ENCODE peak calls at places on chromosomes 12 and 14, in seven cellular contexts. One of them, this sample, is unnamed.

GRCh38 chr12:31732926-31733548 is 4.2 kb upstream of the AMN1 start:
- DNase-seq in fibroblast of pulmonary artery: peak; percentile 84
- DNase-seq in CD4-positive, CD25-positive, alpha-beta regulatory T cell: no peak
- DNase-seq in colonic mucosa: no peak
- DNase-seq in small intestine: peak; percentile 93
- DNase-seq in AG04449: no peak
- DNase-seq in astrocyte: peak; percentile 85
- DNase-seq in this sample: no peak

GRCh38 chr14:60311417-60311816 is 62.4 kb downstream of the PPM1A start:
- DNase-seq in CD4-positive, CD25-positive, alpha-beta regulatory T cell: no peak
- DNase-seq in small intestine: peak; percentile 33
- DNase-seq in astrocyte: peak; percentile 29
- DNase-seq in colonic mucosa: no peak
- DNase-seq in AG04449: no peak
- DNase-seq in fibroblast of pulmonary artery: peak; percentile 52
- DNase-seq in this sample: no peak

GRCh38 chr12:72453079-72453478 is 180.9 kb downstream of the TRHDE start:
- DNase-seq in colonic mucosa: no peak
- DNase-seq in astrocyte: no peak
- DNase-seq in AG04449: no peak
- DNase-seq in small intestine: peak; percentile 27
- DNase-seq in CD4-positive, CD25-positive, alpha-beta regulatory T cell: no peak
- DNase-seq in fibroblast of pulmonary artery: no peak
- DNase-seq in this sample: no peak

GRCh38 chr14:64940336-64940910 is 2.1 kb downstream of the GPX2 start:
- DNase-seq in CD4-positive, CD25-positive, alpha-beta regulatory T cell: no peak
- DNase-seq in small intestine: no peak
- DNase-seq in astrocyte: no peak
- DNase-seq in fibroblast of pulmonary artery: no peak
- DNase-seq in AG04449: no peak
- DNase-seq in colonic mucosa: no peak
- DNase-seq in this sample: no peak

GRCh38 chr14:101947577-101947903 is 16.8 kb upstream of the DYNC1H1 start:
- DNase-seq in colonic mucosa: peak; percentile 46
- DNase-seq in fibroblast of pulmonary artery: no peak
- DNase-seq in CD4-positive, CD25-positive, alpha-beta regulatory T cell: no peak
- DNase-seq in small intestine: peak; percentile 45
- DNase-seq in AG04449: no peak
- DNase-seq in astrocyte: no peak
- DNase-seq in this sample: no peak

GRCh38 chr14:50351016-50351415 is 38.9 kb downstream of the DMAC2L start:
- DNase-seq in AG04449: no peak
- DNase-seq in small intestine: no peak
- DNase-seq in fibroblast of pulmonary artery: no peak
- DNase-seq in astrocyte: peak; percentile 71
- DNase-seq in colonic mucosa: no peak
- DNase-seq in CD4-positive, CD25-positive, alpha-beta regulatory T cell: no peak
- DNase-seq in this sample: no peak

GRCh38 chr12:100845095-100845494 is 50.5 kb downstream of the ANO4 start:
- DNase-seq in small intestine: no peak
- DNase-seq in colonic mucosa: no peak
- DNase-seq in CD4-positive, CD25-positive, alpha-beta regulatory T cell: no peak
- DNase-seq in astrocyte: peak; percentile 10
- DNase-seq in AG04449: no peak
- DNase-seq in fibroblast of pulmonary artery: peak; percentile 18
- DNase-seq in this sample: no peak

GRCh38 chr12:13104403-13104802 is 936 bp upstream of the GSG1 start:
- DNase-seq in AG04449: no peak
- DNase-seq in CD4-positive, CD25-positive, alpha-beta regulatory T cell: no peak
- DNase-seq in small intestine: no peak
- DNase-seq in colonic mucosa: no peak
- DNase-seq in astrocyte: no peak
- DNase-seq in fibroblast of pulmonary artery: no peak
- DNase-seq in this sample: no peak

GRCh38 chr12:98698603-98699463 is 53.7 kb downstream of the APAF1 start:
- DNase-seq in astrocyte: peak; percentile 40
- DNase-seq in colonic mucosa: peak; percentile 55
- DNase-seq in small intestine: peak; percentile 62
- DNase-seq in AG04449: peak; percentile 4
- DNase-seq in CD4-positive, CD25-positive, alpha-beta regulatory T cell: peak; percentile 78
- DNase-seq in fibroblast of pulmonary artery: peak; percentile 80
- DNase-seq in this sample: peak; percentile 7

GRCh38 chr14:21168055-21168454 is 12.2 kb upstream of the OR5AU1 start:
- DNase-seq in AG04449: no peak
- DNase-seq in small intestine: no peak
- DNase-seq in astrocyte: no peak
- DNase-seq in CD4-positive, CD25-positive, alpha-beta regulatory T cell: no peak
- DNase-seq in colonic mucosa: no peak
- DNase-seq in fibroblast of pulmonary artery: no peak
- DNase-seq in this sample: no peak

GRCh38 chr14:75627406-75627805 is 33.3 kb downstream of the ERG28 start:
- DNase-seq in small intestine: peak; percentile 80
- DNase-seq in colonic mucosa: peak; percentile 23
- DNase-seq in AG04449: no peak
- DNase-seq in astrocyte: no peak
- DNase-seq in CD4-positive, CD25-positive, alpha-beta regulatory T cell: no peak
- DNase-seq in fibroblast of pulmonary artery: no peak
- DNase-seq in this sample: no peak

GRCh38 chr12:19131020-19131431 is 1.5 kb downstream of the PLEKHA5 start:
- DNase-seq in small intestine: peak; percentile 37
- DNase-seq in CD4-positive, CD25-positive, alpha-beta regulatory T cell: no peak
- DNase-seq in colonic mucosa: peak; percentile 44
- DNase-seq in fibroblast of pulmonary artery: peak; percentile 52
- DNase-seq in AG04449: no peak
- DNase-seq in astrocyte: peak; percentile 54
- DNase-seq in this sample: no peak

GRCh38 chr14:90452366-90452765 is 55.5 kb downstream of the CALM1 start:
- DNase-seq in colonic mucosa: no peak
- DNase-seq in fibroblast of pulmonary artery: no peak
- DNase-seq in AG04449: no peak
- DNase-seq in CD4-positive, CD25-positive, alpha-beta regulatory T cell: no peak
- DNase-seq in small intestine: no peak
- DNase-seq in astrocyte: no peak
- DNase-seq in this sample: no peak

GRCh38 chr14:102508774-102509743 is 517 bp downstream of the ANKRD9 start:
- DNase-seq in fibroblast of pulmonary artery: peak; percentile 53
- DNase-seq in CD4-positive, CD25-positive, alpha-beta regulatory T cell: no peak
- DNase-seq in astrocyte: no peak
- DNase-seq in colonic mucosa: peak; percentile 62
- DNase-seq in AG04449: no peak
- DNase-seq in small intestine: peak; percentile 68
- DNase-seq in this sample: no peak

GRCh38 chr14:59755388-59755787 is 115.2 kb downstream of the RTN1 start:
- DNase-seq in colonic mucosa: no peak
- DNase-seq in small intestine: no peak
- DNase-seq in CD4-positive, CD25-positive, alpha-beta regulatory T cell: no peak
- DNase-seq in fibroblast of pulmonary artery: no peak
- DNase-seq in AG04449: no peak
- DNase-seq in astrocyte: no peak
- DNase-seq in this sample: no peak

DNA sequence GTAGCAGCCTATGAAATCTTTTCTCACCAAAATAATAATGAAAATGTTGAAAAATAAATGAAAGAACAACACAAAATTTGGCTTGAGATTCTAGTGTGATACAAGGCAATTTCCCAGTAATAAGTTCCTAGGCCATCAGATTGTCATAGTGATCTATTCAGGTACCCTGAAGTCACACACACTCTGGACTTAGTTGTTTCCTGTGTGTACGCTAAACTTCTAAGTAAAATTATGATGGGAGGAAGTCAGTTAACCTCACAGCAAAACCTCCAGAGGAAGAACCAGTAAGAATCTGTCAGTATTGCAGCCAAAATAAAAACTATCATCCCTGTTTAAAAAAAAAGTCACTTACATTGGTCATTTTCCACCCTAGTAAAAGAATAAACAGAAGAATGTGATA is 81.9 kb downstream of the DBX2 start:
- DNase-seq in CD4-positive, CD25-positive, alpha-beta regulatory T cell: peak; percentile 35
- DNase-seq in colonic mucosa: no peak
- DNase-seq in small intestine: no peak
- DNase-seq in AG04449: no peak
- DNase-seq in fibroblast of pulmonary artery: no peak
- DNase-seq in astrocyte: no peak
- DNase-seq in this sample: no peak
- H3K4me3 ChIP-seq in CD4-positive, CD25-positive, alpha-beta regulatory T cell: no peak overlapping the region
- H3K4me3 ChIP-seq in colonic mucosa: no peak overlapping the region
- H3K4me3 ChIP-seq in small intestine: no peak overlapping the region
- H3K4me3 ChIP-seq in AG04449: no peak overlapping the region
- H3K4me3 ChIP-seq in fibroblast of pulmonary artery: no peak overlapping the region
- H3K4me3 ChIP-seq in astrocyte: no peak overlapping the region
- H3K4me3 ChIP-seq in this sample: no peak overlapping the region

GRCh38 chr12:81863406-81863805 is 104.3 kb upstream of the PPFIA2 start:
- DNase-seq in astrocyte: peak; percentile 6
- DNase-seq in AG04449: no peak
- DNase-seq in fibroblast of pulmonary artery: no peak
- DNase-seq in CD4-positive, CD25-positive, alpha-beta regulatory T cell: no peak
- DNase-seq in colonic mucosa: no peak
- DNase-seq in small intestine: no peak
- DNase-seq in this sample: no peak
- H3K4me3 ChIP-seq in astrocyte: no peak overlapping the region
- H3K4me3 ChIP-seq in AG04449: no peak overlapping the region
- H3K4me3 ChIP-seq in fibroblast of pulmonary artery: no peak overlapping the region
- H3K4me3 ChIP-seq in CD4-positive, CD25-positive, alpha-beta regulatory T cell: no peak overlapping the region
- H3K4me3 ChIP-seq in colonic mucosa: no peak overlapping the region
- H3K4me3 ChIP-seq in small intestine: no peak overlapping the region
- H3K4me3 ChIP-seq in this sample: no peak overlapping the region

GRCh38 chr12:80707830-80708534 is 548 bp downstream of the MYF6 start:
- DNase-seq in CD4-positive, CD25-positive, alpha-beta regulatory T cell: no peak
- DNase-seq in colonic mucosa: no peak
- DNase-seq in astrocyte: peak; percentile 6
- DNase-seq in AG04449: no peak
- DNase-seq in small intestine: no peak
- DNase-seq in fibroblast of pulmonary artery: no peak
- DNase-seq in this sample: no peak
- H3K4me3 ChIP-seq in CD4-positive, CD25-positive, alpha-beta regulatory T cell: no peak overlapping the region
- H3K4me3 ChIP-seq in colonic mucosa: no peak overlapping the region
- H3K4me3 ChIP-seq in astrocyte: peak overlapping the region; percentile 51
- H3K4me3 ChIP-seq in AG04449: no peak overlapping the region
- H3K4me3 ChIP-seq in small intestine: no peak overlapping the region
- H3K4me3 ChIP-seq in fibroblast of pulmonary artery: peak overlapping the region; percentile 31
- H3K4me3 ChIP-seq in this sample: peak overlapping the region; percentile 36

GRCh38 chr14:84144166-84144565 is 1385.8 kb upstream of the FLRT2 start:
- DNase-seq in CD4-positive, CD25-positive, alpha-beta regulatory T cell: no peak
- DNase-seq in fibroblast of pulmonary artery: peak; percentile 32
- DNase-seq in AG04449: peak; percentile 17
- DNase-seq in colonic mucosa: no peak
- DNase-seq in astrocyte: no peak
- DNase-seq in small intestine: no peak
- DNase-seq in this sample: peak; percentile 16
- H3K4me3 ChIP-seq in CD4-positive, CD25-positive, alpha-beta regulatory T cell: no peak overlapping the region
- H3K4me3 ChIP-seq in fibroblast of pulmonary artery: no peak overlapping the region
- H3K4me3 ChIP-seq in AG04449: no peak overlapping the region
- H3K4me3 ChIP-seq in colonic mucosa: no peak overlapping the region
- H3K4me3 ChIP-seq in astrocyte: no peak overlapping the region
- H3K4me3 ChIP-seq in small intestine: no peak overlapping the region
- H3K4me3 ChIP-seq in this sample: no peak overlapping the region

GRCh38 chr12:68538722-68539614 is 71.7 kb upstream of the RAP1B start:
- DNase-seq in AG04449: no peak
- DNase-seq in colonic mucosa: peak; percentile 24
- DNase-seq in astrocyte: peak; percentile 79
- DNase-seq in small intestine: peak; percentile 27
- DNase-seq in fibroblast of pulmonary artery: peak; percentile 72
- DNase-seq in CD4-positive, CD25-positive, alpha-beta regulatory T cell: peak; percentile 71
- DNase-seq in this sample: no peak
- H3K4me3 ChIP-seq in AG04449: no peak overlapping the region
- H3K4me3 ChIP-seq in colonic mucosa: no peak overlapping the region
- H3K4me3 ChIP-seq in astrocyte: peak overlapping the region; percentile 29
- H3K4me3 ChIP-seq in small intestine: no peak overlapping the region
- H3K4me3 ChIP-seq in fibroblast of pulmonary artery: no peak overlapping the region
- H3K4me3 ChIP-seq in CD4-positive, CD25-positive, alpha-beta regulatory T cell: peak overlapping the region; percentile 60
- H3K4me3 ChIP-seq in this sample: no peak overlapping the region

GRCh38 chr12:4909734-4910501 is at the start of gene KCNA1:
- DNase-seq in colonic mucosa: no peak
- DNase-seq in astrocyte: peak; percentile 26
- DNase-seq in CD4-positive, CD25-positive, alpha-beta regulatory T cell: no peak
- DNase-seq in AG04449: no peak
- DNase-seq in fibroblast of pulmonary artery: no peak
- DNase-seq in small intestine: no peak
- DNase-seq in this sample: no peak

GRCh38 chr12:4910502-4911315 is 1.0 kb downstream of the KCNA1 start:
- DNase-seq in fibroblast of pulmonary artery: no peak
- DNase-seq in small intestine: no peak
- DNase-seq in colonic mucosa: no peak
- DNase-seq in CD4-positive, CD25-positive, alpha-beta regulatory T cell: peak; percentile 20
- DNase-seq in AG04449: no peak
- DNase-seq in astrocyte: no peak
- DNase-seq in this sample: no peak

GRCh38 chr12:4911316-4911994 is 1.8 kb downstream of the KCNA1 start:
- DNase-seq in fibroblast of pulmonary artery: no peak
- DNase-seq in CD4-positive, CD25-positive, alpha-beta regulatory T cell: no peak
- DNase-seq in astrocyte: no peak
- DNase-seq in AG04449: no peak
- DNase-seq in colonic mucosa: peak; percentile 18
- DNase-seq in small intestine: no peak
- DNase-seq in this sample: no peak

GRCh38 chr12:4908694-4909396 is 860 bp upstream of the KCNA1 start:
- DNase-seq in colonic mucosa: no peak
- DNase-seq in fibroblast of pulmonary artery: no peak
- DNase-seq in astrocyte: peak; percentile 18
- DNase-seq in AG04449: no peak
- DNase-seq in small intestine: no peak
- DNase-seq in CD4-positive, CD25-positive, alpha-beta regulatory T cell: no peak
- DNase-seq in this sample: no peak

DNA sequence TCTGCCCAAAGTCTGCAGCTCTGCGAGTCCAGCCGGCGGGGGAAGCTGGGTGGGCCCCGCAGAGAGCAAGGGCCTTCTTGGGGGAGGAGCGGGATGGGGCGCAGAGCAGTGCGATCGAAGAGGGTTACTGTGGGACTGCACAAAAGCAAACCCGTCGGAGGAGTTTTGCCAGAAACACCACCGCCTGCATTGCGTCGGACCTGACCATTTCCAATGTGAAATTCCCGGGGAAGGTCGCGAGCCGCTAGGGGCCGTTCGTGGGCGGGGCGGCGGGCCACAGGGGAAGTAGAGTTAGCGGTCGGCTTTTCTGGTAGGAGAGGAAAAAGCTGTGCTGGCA is 340 bp upstream of the KCNA1 start:
- DNase-seq in astrocyte: no peak
- DNase-seq in CD4-positive, CD25-positive, alpha-beta regulatory T cell: no peak
- DNase-seq in colonic mucosa: no peak
- DNase-seq in AG04449: no peak
- DNase-seq in small intestine: no peak
- DNase-seq in fibroblast of pulmonary artery: no peak
- DNase-seq in this sample: no peak
- H3K4me3 ChIP-seq in astrocyte: peak overlapping the region; percentile 55
- H3K4me3 ChIP-seq in CD4-positive, CD25-positive, alpha-beta regulatory T cell: no peak overlapping the region
- H3K4me3 ChIP-seq in colonic mucosa: peak overlapping the region; percentile 14
- H3K4me3 ChIP-seq in AG04449: no peak overlapping the region
- H3K4me3 ChIP-seq in small intestine: no peak overlapping the region
- H3K4me3 ChIP-seq in fibroblast of pulmonary artery: no peak overlapping the region
- H3K4me3 ChIP-seq in this sample: peak overlapping the region; percentile 42

This sample was measured in skeletal muscle cell.